ENCODE peak calls at places on chromosomes 3 and 15, in four cellular contexts. I is H1, V is GM12878, T is HepG2. B is an unnamed sample. For H3K79me2, the result is how much of the 10 kb centered on the place peaks cover.

GRCh38 chr3:171646357-171647133 is 163.7 kb downstream of the PLD1 start:
- DNase-seq in I (no peak), V (no peak), T (peak), B (peak)

GRCh38 chr15:69462030-69462492 is 9.4 kb downstream of the RPLP1 start:
- DNase-seq in I (peak), V (no peak), T (no peak), B (no peak)

GRCh38 chr15:56052389-56053045 is 59.1 kb upstream of the NEDD4 start:
- DNase-seq in I (no peak), V (no peak), T (peak), B (peak)

GRCh38 chr3:13644341-13645082 is 95.6 kb downstream of the FBLN2 start:
- DNase-seq in I (no peak), V (no peak), T (no peak), B (no peak)

GRCh38 chr15:100384108-100384410 is 42.3 kb upstream of the ADAMTS17 start:
- DNase-seq in I (no peak), V (no peak), T (no peak), B (no peak)

GRCh38 chr3:51559266-51559907 is 20.9 kb downstream of the RAD54L2 start:
- DNase-seq in I (no peak), V (no peak), T (no peak), B (no peak)

GRCh38 chr3:20323307-20323927 is 137.4 kb upstream of the SGO1 start:
- DNase-seq in I (no peak), V (no peak), T (peak), B (no peak)

GRCh38 chr15:40398413-40398873 is 7.2 kb upstream of the IVD start:
- DNase-seq in I (no peak), V (peak), T (no peak), B (no peak)

GRCh38 chr3:42704136-42704841 is 1.7 kb upstream of the HHATL start:
- DNase-seq in I (peak), V (no peak), T (no peak), B (no peak)

GRCh38 chr3:2268779-2269178 is 170.1 kb downstream of the CNTN4 start:
- DNase-seq in I (no peak), V (no peak), T (no peak), B (no peak)

GRCh38 chr3:53324011-53324544 is 23.3 kb downstream of the DCP1A start:
- DNase-seq in I (no peak), V (no peak), T (no peak), B (no peak)

GRCh38 chr15:68227806-68228142 is 1.8 kb downstream of the CLN6 start:
- DNase-seq in I (no peak), V (no peak), T (no peak), B (no peak)

GRCh38 chr3:32077260-32078084 is 28.9 kb upstream of the GPD1L start:
- DNase-seq in I (peak), V (no peak), T (peak), B (no peak)

GRCh38 chr15:85282504-85283115 is 97.8 kb upstream of the AKAP13 start:
- DNase-seq in I (no peak), V (no peak), T (no peak), B (no peak)

GRCh38 chr3:76487446-76487845 is 552.5 kb upstream of the ROBO2 start:
- DNase-seq in I (no peak), V (no peak), T (no peak), B (no peak)

GRCh38 chr3:41073190-41073589 is 126.1 kb upstream of the CTNNB1 start:
- DNase-seq in I (no peak), V (no peak), T (no peak), B (no peak)

GRCh38 chr15:79923068-79923514 is 26.3 kb upstream of the MTHFS start:
- DNase-seq in I (peak), V (no peak), T (peak), B (no peak)

GRCh38 chr3:24287728-24288450 is 206.8 kb downstream of the THRB start:
- DNase-seq in I (no peak), V (no peak), T (no peak), B (no peak)

GRCh38 chr15:42736178-42736792 is 643 bp downstream of the CDAN1 start:
- DNase-seq in I (no peak), V (no peak), T (no peak), B (no peak)

GRCh38 chr3:14547693-14548092 is 7.6 kb upstream of the GRIP2 start:
- DNase-seq in I (no peak), V (no peak), T (no peak), B (no peak)

GRCh38 chr15:60324706-60325438 is 72.9 kb downstream of the ANXA2 start:
- DNase-seq in I (no peak), V (no peak), T (no peak), B (no peak)

GRCh38 chr3:52401551-52401950 is 43.4 kb downstream of the SEMA3G start:
- DNase-seq in I (no peak), V (no peak), T (no peak), B (no peak)

GRCh38 chr3:122102191-122102935 is 47.2 kb downstream of the CD86 start:
- DNase-seq in I (no peak), V (peak), T (no peak), B (no peak)

GRCh38 chr3:23873941-23874340 is 42.8 kb downstream of the NKIRAS1 start:
- DNase-seq in I (no peak), V (no peak), T (no peak), B (no peak)

GRCh38 chr3:184333190-184333589 is 4.2 kb upstream of the FAM131A start:
- DNase-seq in I (no peak), V (no peak), T (no peak), B (no peak)

GRCh38 chr15:91884604-91885003 is 31.1 kb downstream of the SLCO3A1 start:
- DNase-seq in I (no peak), V (no peak), T (no peak), B (no peak)

GRCh38 chr15:29571728-29572454 is 250.4 kb downstream of the TJP1 start:
- DNase-seq in I (no peak), V (no peak), T (no peak), B (no peak)

GRCh38 chr3:76370749-76371148 is 585.4 kb upstream of the ZNF717 start:
- DNase-seq in I (no peak), V (no peak), T (no peak), B (no peak)

GRCh38 chr3:32457971-32458471 is 44.6 kb downstream of the CMTM6 start:
- DNase-seq in I (peak), V (no peak), T (no peak), B (no peak)

GRCh38 chr3:137642831-137643230 is 121.3 kb upstream of the SOX14 start:
- DNase-seq in I (no peak), V (no peak), T (no peak), B (no peak)

GRCh38 chr15:28003302-28004037 is 95.6 kb downstream of the OCA2 start:
- DNase-seq in I (peak), V (no peak), T (no peak), B (no peak)

GRCh38 chr15:29924750-29925149 is 102.5 kb upstream of the TJP1 start:
- DNase-seq in I (no peak), V (no peak), T (peak), B (no peak)

GRCh38 chr3:160667452-160667851 is 9.5 kb upstream of the ARL14 start:
- DNase-seq in I (no peak), V (no peak), T (no peak), B (peak)

GRCh38 chr3:66537735-66538134 is 36.9 kb upstream of the LRIG1 start:
- DNase-seq in I (no peak), V (no peak), T (no peak), B (no peak)

GRCh38 chr15:63971427-63971805 is 74.9 kb downstream of the DAPK2 start:
- DNase-seq in I (peak), V (no peak), T (no peak), B (no peak)

GRCh38 chr15:85627245-85627935 is 167.3 kb downstream of the KLHL25 start:
- DNase-seq in I (no peak), V (no peak), T (no peak), B (no peak)

GRCh38 chr3:37308247-37308646 is 133.9 kb upstream of the LRRFIP2 start:
- DNase-seq in I (no peak), V (no peak), T (peak), B (peak)
- TF ChIP-seq SP1 in I (no peak), V (no peak), T (no peak), B (no peak)

DNA sequence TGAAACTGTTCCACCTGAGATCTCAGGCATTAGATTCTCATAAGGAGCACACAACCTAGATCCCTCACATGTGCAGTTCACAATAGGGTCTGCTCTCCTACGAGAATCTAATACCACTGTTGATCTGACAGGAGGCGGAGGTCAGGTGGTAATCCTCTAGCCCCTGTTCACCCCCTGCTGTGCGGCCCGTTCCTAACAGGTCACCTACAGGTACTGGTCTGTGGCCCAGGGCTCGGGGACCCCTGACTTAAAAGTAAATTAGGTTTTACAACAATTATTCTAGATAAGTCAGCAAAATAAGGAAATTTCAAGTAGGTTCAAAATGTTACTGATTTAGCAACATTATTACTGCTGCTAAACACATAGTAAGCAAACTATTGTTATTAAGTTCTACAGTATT is 58.2 kb downstream of the CFAP20DC start:
- DNase-seq in I (no peak), V (no peak), T (no peak), B (no peak)
- TF ChIP-seq CEBPB in I (no peak), V (no peak), T (no peak), B (no peak)

GRCh38 chr3:195213639-195214315 is 57.2 kb downstream of the XXYLT1 start:
- DNase-seq in I (no peak), V (no peak), T (no peak), B (no peak)
- H3K79me2 ChIP-seq in I (under half), V (under half), T (under half), B (under half)

GRCh38 chr3:179410317-179410716 is 41.0 kb downstream of the GNB4 start:
- DNase-seq in I (no peak), V (no peak), T (no peak), B (no peak)
- TF ChIP-seq SP1 in I (no peak), V (no peak), T (no peak), B (no peak)

GRCh38 chr15:74417230-74417629 is 16.5 kb downstream of the SEMA7A start:
- DNase-seq in I (no peak), V (no peak), T (no peak), B (no peak)
- TF ChIP-seq CEBPB in I (no peak), V (no peak), T (no peak), B (no peak)

GRCh38 chr3:71582612-71583568 is 638 bp downstream of the FOXP1 start:
- DNase-seq in I (peak), V (no peak), T (peak), B (no peak)

GRCh38 chr3:71583569-71584215 is at the start of gene FOXP1:
- DNase-seq in I (peak), V (no peak), T (peak), B (peak)

GRCh38 chr3:71580636-71581215 is 2.8 kb downstream of the FOXP1 start:
- DNase-seq in I (no peak), V (no peak), T (no peak), B (no peak)

GRCh38 chr3:71581451-71581980 is 2.0 kb downstream of the FOXP1 start:
- DNase-seq in I (peak), V (no peak), T (no peak), B (no peak)

DNA sequence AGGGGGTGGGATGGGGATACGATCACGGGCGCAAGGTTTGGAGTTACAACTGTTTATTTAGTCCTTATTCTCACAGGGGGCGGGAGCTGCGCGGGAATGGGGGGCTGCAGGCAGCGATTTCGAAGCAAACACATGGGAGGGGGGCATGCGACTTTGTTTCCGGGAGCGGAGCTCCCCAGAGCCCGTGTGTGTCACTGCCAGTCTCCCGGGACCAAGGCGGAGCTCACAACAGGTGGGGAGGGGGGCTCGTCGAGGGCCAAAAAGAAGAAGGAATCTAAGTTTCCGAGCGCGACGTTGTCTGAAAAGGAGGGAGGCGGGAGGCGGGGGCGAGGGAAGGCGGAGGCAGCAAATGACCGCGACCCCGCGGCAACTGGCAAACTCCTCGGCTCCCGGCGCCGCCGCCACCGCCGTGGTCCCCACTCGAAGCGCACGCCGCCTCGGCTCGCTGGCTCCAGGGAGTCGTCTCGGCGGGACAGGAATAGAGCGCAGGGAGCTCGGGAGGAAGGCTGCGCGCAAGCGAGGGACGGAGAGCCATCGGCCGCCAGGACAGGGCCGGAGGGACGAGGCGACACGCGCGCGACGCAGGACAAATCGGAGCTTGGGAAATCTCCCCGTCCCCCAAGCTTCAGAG is 1.4 kb downstream of the FOXP1 start:
- DNase-seq in I (peak), V (no peak), T (peak), B (no peak)
- H3K79me2 ChIP-seq in I (under half), V (under half), T (half or more), B (under half)

GRCh38 chr3:156377266-156377665 is 177.7 kb downstream of the SSR3 start:
- DNase-seq in I (no peak), V (no peak), T (no peak), B (no peak)

GRCh38 chr3:156373654-156374053 is 181.3 kb downstream of the SSR3 start:
- DNase-seq in I (no peak), V (no peak), T (no peak), B (no peak)

GRCh38 chr3:156371683-156372082 is 183.2 kb downstream of the SSR3 start:
- DNase-seq in I (no peak), V (no peak), T (no peak), B (no peak)

GRCh38 chr3:156376199-156376598 is 178.7 kb downstream of the SSR3 start:
- DNase-seq in I (no peak), V (no peak), T (no peak), B (no peak)

DNA sequence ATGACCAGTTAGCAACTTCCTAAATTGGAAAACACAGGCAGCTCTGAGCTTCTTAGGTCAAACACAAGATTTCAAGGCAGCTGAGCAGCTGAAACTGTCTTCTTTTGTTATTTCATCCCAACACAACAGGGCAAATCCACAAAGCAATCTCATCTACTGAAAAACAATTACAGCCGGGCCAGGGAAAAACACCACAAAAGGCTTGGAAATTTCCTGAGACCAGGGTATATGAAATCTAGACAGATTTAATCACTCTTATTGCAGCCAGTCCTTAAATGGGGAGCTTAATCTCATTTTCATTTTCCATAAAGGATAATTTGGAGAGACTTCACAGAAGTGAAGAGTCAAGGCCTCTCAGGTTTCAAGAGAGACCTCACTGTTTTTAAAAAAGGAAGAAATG is 181.8 kb downstream of the SSR3 start:
- DNase-seq in I (no peak), V (no peak), T (no peak), B (no peak)
- TF ChIP-seq SP1 in I (no peak), V (no peak), T (no peak), B (no peak)

DNA sequence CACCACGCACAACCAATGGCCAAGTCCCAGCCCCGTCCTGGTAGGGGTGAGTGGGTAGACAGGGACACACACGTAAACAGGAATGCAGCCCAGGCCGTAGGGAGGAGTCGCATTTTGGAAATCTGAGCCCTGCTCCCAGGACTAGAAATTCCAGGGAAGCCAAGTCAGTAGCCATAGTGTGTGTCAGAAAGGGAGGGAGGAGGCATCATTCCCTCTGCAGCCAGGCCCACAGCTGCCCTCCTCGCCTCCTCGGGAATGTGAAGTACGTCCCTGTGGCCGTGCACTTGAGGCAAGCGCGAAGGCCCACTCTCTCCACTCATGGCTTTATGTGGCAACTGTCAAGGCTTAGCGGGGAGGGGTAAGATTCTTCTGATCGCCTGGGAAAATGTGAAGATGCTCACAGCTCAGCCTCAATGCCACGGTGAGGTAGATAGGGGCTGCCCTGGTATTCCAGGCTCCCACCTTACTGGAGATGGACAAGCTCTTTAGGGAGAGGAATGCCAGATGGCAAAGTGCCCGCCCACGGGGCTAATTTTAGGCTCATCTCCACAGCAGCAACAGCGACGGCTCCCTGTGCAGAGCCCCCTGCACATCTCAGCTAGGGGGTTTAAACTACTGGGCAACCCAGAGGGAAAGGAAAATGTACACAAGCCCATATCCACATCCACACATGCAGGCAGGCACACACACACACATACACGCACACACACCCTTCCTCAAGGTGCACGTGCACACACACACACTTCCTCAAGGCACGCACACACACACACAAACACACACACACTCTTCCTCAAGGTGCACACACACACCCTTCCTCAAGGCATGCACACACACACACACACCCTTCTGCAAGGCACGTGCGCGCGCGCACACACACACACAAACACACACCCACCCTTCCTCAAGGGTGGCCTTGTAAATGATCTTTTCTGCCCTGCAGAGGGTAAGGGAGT is 65.5 kb downstream of the ADCY5 start:
- DNase-seq in I (peak), V (no peak), T (no peak), B (no peak)
- TF ChIP-seq CEBPB in I (no peak), V (no peak), T (no peak), B (no peak)

DNA sequence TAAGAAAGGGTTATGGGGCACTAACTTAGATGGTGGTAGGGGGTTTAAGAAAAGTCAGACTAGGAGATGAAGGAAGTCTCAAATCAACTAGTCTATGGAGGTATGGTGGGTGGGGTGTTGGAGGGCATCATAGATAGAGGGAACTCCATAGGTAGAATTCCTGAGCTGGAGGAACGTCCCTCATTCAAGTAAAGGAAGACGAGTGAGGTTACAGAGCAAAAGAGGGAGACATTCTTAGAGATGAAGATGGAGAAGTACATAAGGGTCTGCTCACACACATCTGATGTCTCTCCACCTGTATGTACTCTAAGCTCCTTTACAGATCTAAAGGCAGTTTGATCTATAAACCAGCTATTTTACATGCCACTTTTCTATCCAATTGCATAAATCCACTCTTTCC is 1.4 kb downstream of the PLSCR1 start:
- DNase-seq in I (no peak), V (no peak), T (no peak), B (no peak)
- H3K79me2 ChIP-seq in I (under half), V (half or more), T (half or more), B (half or more)

GRCh38 chr3:44983413-44984040 is 7.5 kb downstream of the EXOSC7 start:
- DNase-seq in I (no peak), V (no peak), T (no peak), B (no peak)

GRCh38 chr3:44984335-44984734 is 8.3 kb downstream of the EXOSC7 start:
- DNase-seq in I (no peak), V (no peak), T (no peak), B (no peak)

GRCh38 chr3:44982817-44983216 is 6.8 kb downstream of the EXOSC7 start:
- DNase-seq in I (no peak), V (no peak), T (no peak), B (no peak)

GRCh38 chr3:44981751-44982150 is 5.7 kb downstream of the EXOSC7 start:
- DNase-seq in I (no peak), V (no peak), T (no peak), B (no peak)

GRCh38 chr3:44981220-44981619 is 5.2 kb downstream of the EXOSC7 start:
- DNase-seq in I (no peak), V (no peak), T (no peak), B (no peak)
- TF ChIP-seq SP1 in I (no peak), V (no peak), T (no peak), B (no peak)

B was measured in HCT116.